ENCODE peak calls at places on chromosomes 2 and 18, in seven cellular contexts. N is heart left ventricle, X is prostate gland, G is A549, D is NB4, C is uterus, Z is K562. O is an unnamed sample.

GRCh38 chr2:162243305-162243693 is at the start of gene FAP:
- DNase-seq in N (peak), X (no peak), G (no peak), D (no peak), C (peak), Z (no peak), O (peak)

GRCh38 chr2:119679846-119680245 is 845 bp downstream of the TMEM177 start:
- DNase-seq in N (no peak), X (no peak), G (no peak), D (no peak), C (no peak), Z (no peak), O (no peak)

GRCh38 chr18:26482567-26482966 is 65.8 kb downstream of the KCTD1 start:
- DNase-seq in N (no peak), X (no peak), G (no peak), D (no peak), C (no peak), Z (no peak), O (no peak)

GRCh38 chr2:27379840-27380625 is 501 bp downstream of the ZNF513 start:
- DNase-seq in N (peak), X (peak), G (no peak), D (peak), C (peak), Z (peak), O (peak)

GRCh38 chr2:35447210-35447609 is 908.4 kb upstream of the CRIM1 start:
- DNase-seq in N (no peak), X (no peak), G (no peak), D (peak), C (no peak), Z (no peak), O (no peak)

GRCh38 chr18:35470440-35470839 is 27.3 kb downstream of the INO80C start:
- DNase-seq in N (no peak), X (peak), G (no peak), D (no peak), C (no peak), Z (no peak), O (no peak)

GRCh38 chr2:124339709-124340108 is 314.6 kb downstream of the CNTNAP5 start:
- DNase-seq in N (no peak), X (no peak), G (no peak), D (no peak), C (no peak), Z (no peak), O (no peak)

GRCh38 chr2:201854221-201854801 is 48.0 kb downstream of the CDK15 start:
- DNase-seq in N (no peak), X (no peak), G (no peak), D (no peak), C (no peak), Z (no peak), O (no peak)

GRCh38 chr2:229445501-229446294 is 174.6 kb upstream of the PID1 start:
- DNase-seq in N (peak), X (no peak), G (no peak), D (no peak), C (peak), Z (no peak), O (no peak)

GRCh38 chr2:74221604-74222299 is 23.3 kb downstream of the MTHFD2 start:
- DNase-seq in N (no peak), X (no peak), G (no peak), D (no peak), C (no peak), Z (no peak), O (no peak)

GRCh38 chr2:130822766-130823165 is 13.9 kb upstream of the ARHGEF4 start:
- DNase-seq in N (no peak), X (no peak), G (no peak), D (no peak), C (no peak), Z (no peak), O (no peak)

GRCh38 chr2:53040536-53041229 is 726.9 kb upstream of the CHAC2 start:
- DNase-seq in N (no peak), X (no peak), G (no peak), D (no peak), C (no peak), Z (no peak), O (no peak)

GRCh38 chr2:95060446-95061118 is 35.1 kb downstream of the MAL start:
- DNase-seq in N (no peak), X (no peak), G (no peak), D (no peak), C (no peak), Z (no peak), O (no peak)

GRCh38 chr2:53498210-53498609 is 269.4 kb upstream of the CHAC2 start:
- DNase-seq in N (no peak), X (peak), G (no peak), D (no peak), C (no peak), Z (no peak), O (no peak)

GRCh38 chr2:29618024-29618423 is 303.4 kb downstream of the ALK start:
- DNase-seq in N (no peak), X (no peak), G (no peak), D (no peak), C (no peak), Z (no peak), O (no peak)

GRCh38 chr2:65300134-65300771 is 72.6 kb downstream of the ACTR2 start:
- DNase-seq in N (peak), X (peak), G (no peak), D (no peak), C (peak), Z (no peak), O (peak)

GRCh38 chr18:70553961-70554325 is 265.1 kb downstream of the SOCS6 start:
- DNase-seq in N (no peak), X (no peak), G (no peak), D (no peak), C (no peak), Z (no peak), O (no peak)

GRCh38 chr18:58005885-58006523 is 38.0 kb upstream of the NEDD4L start:
- DNase-seq in N (no peak), X (no peak), G (no peak), D (no peak), C (no peak), Z (no peak), O (no peak)

GRCh38 chr2:19548116-19548515 is 189.7 kb upstream of the OSR1 start:
- DNase-seq in N (no peak), X (no peak), G (no peak), D (no peak), C (no peak), Z (no peak), O (no peak)

GRCh38 chr2:174442546-174443510 is 44.0 kb downstream of the GPR155 start:
- DNase-seq in N (no peak), X (no peak), G (peak), D (no peak), C (no peak), Z (no peak), O (no peak)

GRCh38 chr2:72533767-72534166 is 292.1 kb downstream of the EXOC6B start:
- DNase-seq in N (no peak), X (no peak), G (no peak), D (no peak), C (no peak), Z (peak), O (no peak)

GRCh38 chr2:209208211-209208610 is 215.6 kb upstream of the MAP2 start:
- DNase-seq in N (no peak), X (peak), G (no peak), D (peak), C (no peak), Z (peak), O (peak)

GRCh38 chr18:59881728-59882685 is 17.8 kb upstream of the PMAIP1 start:
- DNase-seq in N (no peak), X (no peak), G (no peak), D (peak), C (no peak), Z (peak), O (no peak)

GRCh38 chr2:239008004-239008403 is 160.1 kb downstream of the TWIST2 start:
- DNase-seq in N (no peak), X (no peak), G (no peak), D (no peak), C (no peak), Z (no peak), O (no peak)

GRCh38 chr2:196101325-196101981 is 32.8 kb upstream of the DNAH7 start:
- DNase-seq in N (no peak), X (no peak), G (no peak), D (no peak), C (no peak), Z (peak), O (no peak)

GRCh38 chr2:197675246-197675645 is at the start of gene RFTN2:
- DNase-seq in N (no peak), X (no peak), G (no peak), D (no peak), C (no peak), Z (no peak), O (no peak)

GRCh38 chr2:52416340-52416739 is 1351.3 kb upstream of the CHAC2 start:
- DNase-seq in N (no peak), X (no peak), G (no peak), D (peak), C (no peak), Z (no peak), O (no peak)

DNA sequence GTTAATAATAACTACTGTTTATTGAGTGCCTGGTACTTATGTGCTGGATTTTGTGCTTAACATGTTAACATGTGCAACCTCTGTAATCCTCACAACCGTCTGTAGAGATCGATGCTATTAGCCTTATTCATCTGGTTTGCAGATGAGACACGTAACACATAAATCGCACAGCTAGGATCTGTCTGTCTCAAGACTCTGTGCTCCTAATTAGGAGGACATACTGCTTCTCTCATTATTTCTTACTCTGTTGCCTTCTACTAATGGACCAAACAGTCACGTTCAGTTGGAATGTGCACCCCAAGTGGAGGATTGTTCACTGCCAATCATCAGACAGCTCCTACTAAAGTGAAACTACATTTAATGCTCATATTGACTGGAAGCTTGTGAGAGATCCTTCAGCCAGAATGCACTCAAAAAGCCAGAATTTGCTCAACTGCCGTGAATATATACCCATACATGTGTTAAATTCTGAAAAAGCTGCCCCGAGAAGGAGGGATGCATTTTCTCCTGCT is 105.8 kb downstream of the RNF144A start:
- DNase-seq in N (no peak), X (no peak), G (no peak), D (no peak), C (no peak), Z (no peak), O (no peak)
- TF ChIP-seq CTCF in N (no peak), X (no peak), G (no peak), D (no peak), C (no peak), Z (no peak), O (no peak)

DNA sequence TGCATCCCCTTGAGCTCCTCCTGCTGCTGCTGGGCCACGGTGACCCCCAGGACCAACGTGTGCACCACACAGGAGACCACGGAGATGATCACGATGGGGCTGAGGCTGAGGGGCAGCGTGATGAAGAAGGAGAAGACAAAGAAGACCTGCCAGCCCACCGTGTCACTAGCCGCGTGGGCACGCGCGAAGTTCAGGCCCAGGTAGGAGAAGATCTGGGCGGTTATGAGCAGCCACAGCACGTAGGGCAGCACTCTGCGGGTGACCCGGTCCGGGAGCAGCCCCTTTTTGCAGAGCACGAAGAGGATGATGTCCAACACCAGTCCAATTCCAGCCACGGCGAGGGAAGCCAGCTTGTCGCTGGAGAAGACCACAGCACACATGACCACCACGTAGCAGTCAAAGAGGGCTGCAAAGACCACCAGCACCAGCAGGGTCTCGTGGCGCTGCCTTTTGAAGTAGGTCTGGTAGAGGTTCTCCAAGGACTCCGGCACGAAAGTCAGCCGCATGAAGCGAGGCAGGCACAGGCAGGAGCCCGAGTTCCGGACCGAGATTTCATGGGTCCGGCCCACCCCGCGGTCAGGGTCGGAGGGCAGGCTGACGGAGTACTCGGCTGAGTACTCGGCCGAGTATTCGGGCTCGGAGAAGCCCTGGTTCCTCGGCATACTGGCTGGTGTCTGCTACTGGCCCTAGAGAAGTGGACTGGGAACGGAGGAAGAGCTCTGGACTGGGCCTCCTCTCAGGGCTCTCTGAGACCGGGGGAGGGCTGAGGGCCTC is 1.5 kb downstream of the ADCY3 start:
- DNase-seq in N (no peak), X (no peak), G (no peak), D (no peak), C (no peak), Z (no peak), O (no peak)
- H3K4me3 ChIP-seq in N (peak), X (peak), G (peak), D (no peak), C (peak), Z (peak), O (no peak)

DNA sequence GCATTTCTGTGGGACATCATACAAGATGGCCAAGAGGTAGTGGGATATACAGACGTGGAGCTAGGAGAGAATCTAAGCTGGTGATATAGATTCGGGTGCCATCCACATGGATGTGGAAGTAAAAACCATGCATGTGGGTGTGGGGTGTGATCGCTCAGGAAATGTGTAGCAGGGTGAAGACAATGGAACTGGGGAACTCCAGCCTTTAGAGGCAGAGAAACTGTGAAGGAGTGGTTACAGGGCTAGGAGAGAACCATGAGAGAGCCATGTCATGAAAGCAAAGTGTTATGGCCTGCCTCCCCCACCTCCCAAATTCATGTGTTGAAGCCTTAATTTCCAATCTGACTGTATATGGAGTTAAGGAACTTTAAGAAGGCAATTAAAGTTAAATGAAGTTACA is 42.9 kb upstream of the CTLA4 start:
- DNase-seq in N (no peak), X (no peak), G (no peak), D (no peak), C (no peak), Z (no peak), O (no peak)
- TF ChIP-seq POLR2A in N (no peak), X (no peak), G (no peak), D (no peak), C (no peak), Z (no peak), O (no peak)

GRCh38 chr2:120958623-120959366 is 223.1 kb downstream of the GLI2 start:
- DNase-seq in N (no peak), X (no peak), G (no peak), D (peak), C (no peak), Z (peak), O (no peak)
- TF ChIP-seq CTCF in N (no peak), X (no peak), G (peak), D (peak), C (no peak), Z (peak), O (no peak)

GRCh38 chr18:48921305-48922202 is 29.2 kb downstream of the SMAD7 start:
- DNase-seq in N (no peak), X (no peak), G (no peak), D (no peak), C (peak), Z (no peak), O (peak)
- H3K4me3 ChIP-seq in N (no peak), X (no peak), G (no peak), D (no peak), C (no peak), Z (no peak), O (no peak)